ENCODE peak calls at places on chromosomes 5 and 9, in ten cellular contexts. One of them, this sample, is unnamed. For H3K4me1, the result is how much of the 10 kb centered on the place peaks cover.

GRCh38 chr5:179734536-179735164 is 2.0 kb downstream of the MAML1 start:
- DNase-seq in tibial nerve: no peak
- DNase-seq in PC-3: no peak
- DNase-seq in mesenchymal stem cell: no peak
- DNase-seq in HCT116: no peak
- DNase-seq in foreskin keratinocyte: no peak
- DNase-seq in IMR-90: no peak
- DNase-seq in CD4-positive, alpha-beta memory T cell: no peak
- DNase-seq in A549: no peak
- DNase-seq in upper lobe of left lung: no peak
- DNase-seq in this sample: no peak

GRCh38 chr9:38228331-38229122 is 159.5 kb upstream of the SHB start:
- DNase-seq in PC-3: no peak
- DNase-seq in foreskin keratinocyte: no peak
- DNase-seq in HCT116: no peak
- DNase-seq in A549: no peak
- DNase-seq in tibial nerve: no peak
- DNase-seq in upper lobe of left lung: no peak
- DNase-seq in mesenchymal stem cell: no peak
- DNase-seq in CD4-positive, alpha-beta memory T cell: no peak
- DNase-seq in IMR-90: no peak
- DNase-seq in this sample: no peak

GRCh38 chr5:2999926-3000325 is 248.4 kb upstream of the IRX2 start:
- DNase-seq in HCT116: no peak
- DNase-seq in mesenchymal stem cell: no peak
- DNase-seq in foreskin keratinocyte: no peak
- DNase-seq in PC-3: no peak
- DNase-seq in CD4-positive, alpha-beta memory T cell: no peak
- DNase-seq in IMR-90: no peak
- DNase-seq in A549: no peak
- DNase-seq in upper lobe of left lung: no peak
- DNase-seq in tibial nerve: no peak
- DNase-seq in this sample: no peak

GRCh38 chr5:6803981-6804550 is 90.8 kb downstream of the TENT4A start:
- DNase-seq in HCT116: no peak
- DNase-seq in foreskin keratinocyte: no peak
- DNase-seq in CD4-positive, alpha-beta memory T cell: no peak
- DNase-seq in IMR-90: no peak
- DNase-seq in A549: no peak
- DNase-seq in tibial nerve: no peak
- DNase-seq in mesenchymal stem cell: no peak
- DNase-seq in PC-3: no peak
- DNase-seq in upper lobe of left lung: no peak
- DNase-seq in this sample: no peak

GRCh38 chr9:69996947-69997346 is 46.7 kb upstream of the MAMDC2 start:
- DNase-seq in upper lobe of left lung: peak
- DNase-seq in HCT116: no peak
- DNase-seq in PC-3: no peak
- DNase-seq in tibial nerve: no peak
- DNase-seq in A549: no peak
- DNase-seq in IMR-90: no peak
- DNase-seq in mesenchymal stem cell: peak
- DNase-seq in CD4-positive, alpha-beta memory T cell: no peak
- DNase-seq in foreskin keratinocyte: no peak
- DNase-seq in this sample: peak

GRCh38 chr5:81800797-81801196 is 49.9 kb upstream of the SSBP2 start:
- DNase-seq in mesenchymal stem cell: no peak
- DNase-seq in HCT116: no peak
- DNase-seq in A549: no peak
- DNase-seq in foreskin keratinocyte: no peak
- DNase-seq in PC-3: peak
- DNase-seq in upper lobe of left lung: no peak
- DNase-seq in IMR-90: no peak
- DNase-seq in tibial nerve: no peak
- DNase-seq in CD4-positive, alpha-beta memory T cell: no peak
- DNase-seq in this sample: no peak

GRCh38 chr9:96458226-96458625 is 8.3 kb downstream of the HABP4 start:
- DNase-seq in A549: no peak
- DNase-seq in foreskin keratinocyte: no peak
- DNase-seq in CD4-positive, alpha-beta memory T cell: no peak
- DNase-seq in PC-3: no peak
- DNase-seq in mesenchymal stem cell: no peak
- DNase-seq in upper lobe of left lung: no peak
- DNase-seq in HCT116: no peak
- DNase-seq in IMR-90: no peak
- DNase-seq in tibial nerve: no peak
- DNase-seq in this sample: no peak

GRCh38 chr5:181166812-181167733 is 19.7 kb downstream of the OR2V2 start:
- DNase-seq in mesenchymal stem cell: peak
- DNase-seq in HCT116: no peak
- DNase-seq in foreskin keratinocyte: no peak
- DNase-seq in CD4-positive, alpha-beta memory T cell: no peak
- DNase-seq in upper lobe of left lung: no peak
- DNase-seq in tibial nerve: no peak
- DNase-seq in A549: no peak
- DNase-seq in IMR-90: no peak
- DNase-seq in PC-3: peak
- DNase-seq in this sample: no peak

GRCh38 chr9:137740311-137740710 is 121.5 kb downstream of the EHMT1 start:
- DNase-seq in A549: no peak
- DNase-seq in tibial nerve: no peak
- DNase-seq in PC-3: no peak
- DNase-seq in IMR-90: peak
- DNase-seq in HCT116: no peak
- DNase-seq in CD4-positive, alpha-beta memory T cell: no peak
- DNase-seq in foreskin keratinocyte: no peak
- DNase-seq in mesenchymal stem cell: peak
- DNase-seq in upper lobe of left lung: no peak
- DNase-seq in this sample: peak
- H3K4me1 ChIP-seq in A549: under half
- H3K4me1 ChIP-seq in tibial nerve: under half
- H3K4me1 ChIP-seq in PC-3: under half
- H3K4me1 ChIP-seq in IMR-90: under half
- H3K4me1 ChIP-seq in HCT116: under half
- H3K4me1 ChIP-seq in CD4-positive, alpha-beta memory T cell: under half
- H3K4me1 ChIP-seq in foreskin keratinocyte: under half
- H3K4me1 ChIP-seq in mesenchymal stem cell: under half
- H3K4me1 ChIP-seq in upper lobe of left lung: under half
- H3K4me1 ChIP-seq in this sample: under half

GRCh38 chr9:97602430-97602829 is 30.7 kb downstream of the TSTD2 start:
- DNase-seq in foreskin keratinocyte: no peak
- DNase-seq in tibial nerve: no peak
- DNase-seq in IMR-90: no peak
- DNase-seq in A549: no peak
- DNase-seq in HCT116: no peak
- DNase-seq in upper lobe of left lung: no peak
- DNase-seq in PC-3: no peak
- DNase-seq in mesenchymal stem cell: no peak
- DNase-seq in CD4-positive, alpha-beta memory T cell: no peak
- DNase-seq in this sample: no peak
- H3K4me1 ChIP-seq in foreskin keratinocyte: under half
- H3K4me1 ChIP-seq in tibial nerve: under half
- H3K4me1 ChIP-seq in IMR-90: under half
- H3K4me1 ChIP-seq in A549: under half
- H3K4me1 ChIP-seq in HCT116: under half
- H3K4me1 ChIP-seq in upper lobe of left lung: under half
- H3K4me1 ChIP-seq in PC-3: under half
- H3K4me1 ChIP-seq in mesenchymal stem cell: under half
- H3K4me1 ChIP-seq in CD4-positive, alpha-beta memory T cell: under half
- H3K4me1 ChIP-seq in this sample: under half

DNA sequence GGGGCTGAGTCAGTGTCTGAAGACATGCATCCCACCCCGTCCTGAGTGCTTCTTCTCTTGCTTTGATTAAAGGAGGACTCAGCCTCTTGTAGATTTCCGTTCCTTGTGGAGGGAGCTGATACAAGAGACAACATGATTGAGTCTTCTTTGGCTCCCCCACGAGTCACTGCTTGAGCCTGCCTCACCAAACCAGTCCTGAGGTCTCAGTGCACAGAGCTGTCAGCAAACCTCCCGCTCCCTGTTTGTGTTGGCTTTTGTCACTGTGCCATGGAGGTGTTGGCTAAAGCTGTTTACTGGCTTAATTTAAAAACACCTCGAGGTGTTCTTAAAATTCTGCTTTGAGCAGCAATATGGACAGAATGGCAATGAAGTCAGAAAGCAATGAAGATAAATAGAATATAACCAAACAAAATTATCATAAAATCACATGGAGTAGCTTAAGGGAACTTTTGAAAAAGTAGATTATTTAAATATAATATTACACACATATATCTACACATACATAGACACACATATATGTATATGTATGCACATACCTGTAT is 234.1 kb upstream of the ANKRD55 start:
- DNase-seq in IMR-90: no peak
- DNase-seq in tibial nerve: no peak
- DNase-seq in PC-3: no peak
- DNase-seq in HCT116: no peak
- DNase-seq in CD4-positive, alpha-beta memory T cell: no peak
- DNase-seq in mesenchymal stem cell: no peak
- DNase-seq in A549: no peak
- DNase-seq in foreskin keratinocyte: no peak
- DNase-seq in upper lobe of left lung: no peak
- DNase-seq in this sample: no peak
- H3K4me1 ChIP-seq in IMR-90: under half
- H3K4me1 ChIP-seq in tibial nerve: under half
- H3K4me1 ChIP-seq in PC-3: under half
- H3K4me1 ChIP-seq in HCT116: under half
- H3K4me1 ChIP-seq in CD4-positive, alpha-beta memory T cell: under half
- H3K4me1 ChIP-seq in mesenchymal stem cell: under half
- H3K4me1 ChIP-seq in A549: under half
- H3K4me1 ChIP-seq in foreskin keratinocyte: under half
- H3K4me1 ChIP-seq in upper lobe of left lung: under half
- H3K4me1 ChIP-seq in this sample: under half

DNA sequence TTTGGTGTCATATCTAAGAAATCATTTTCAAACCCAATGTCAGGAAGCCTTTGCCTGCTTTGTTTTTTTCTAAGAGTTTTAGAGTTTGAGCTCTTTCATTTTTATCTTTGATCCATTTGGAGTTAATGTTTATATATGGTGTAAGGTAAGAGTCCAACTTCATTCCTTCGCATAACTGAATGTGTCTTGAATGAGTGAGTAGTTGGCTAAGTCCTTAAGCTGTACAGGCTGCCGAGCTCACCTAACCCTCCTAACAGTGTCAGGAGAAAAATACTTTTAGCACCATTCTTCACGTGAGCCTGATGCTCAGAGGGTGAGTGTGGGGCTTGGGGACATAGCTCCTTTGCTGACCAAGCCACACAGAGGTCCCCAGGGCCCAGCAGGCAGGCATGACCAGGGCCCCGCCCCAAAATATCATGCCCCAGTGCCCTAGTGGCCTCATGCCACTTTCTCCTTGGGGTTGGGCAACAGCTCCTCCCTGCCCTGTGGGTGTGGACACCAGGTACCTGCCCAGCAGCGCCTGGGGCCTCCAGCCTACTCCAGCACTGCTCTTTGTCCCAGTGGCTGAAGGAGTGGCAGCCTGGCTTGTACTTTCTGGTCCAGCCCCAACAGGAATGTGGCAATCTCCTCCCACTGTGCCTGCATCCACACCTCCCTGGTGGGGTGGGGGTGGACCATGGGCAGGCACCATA is 17.2 kb downstream of the PPARGC1B start:
- DNase-seq in PC-3: peak
- DNase-seq in IMR-90: no peak
- DNase-seq in foreskin keratinocyte: no peak
- DNase-seq in tibial nerve: no peak
- DNase-seq in A549: no peak
- DNase-seq in HCT116: peak
- DNase-seq in mesenchymal stem cell: no peak
- DNase-seq in CD4-positive, alpha-beta memory T cell: no peak
- DNase-seq in upper lobe of left lung: peak
- DNase-seq in this sample: no peak
- H3K4me1 ChIP-seq in PC-3: under half
- H3K4me1 ChIP-seq in IMR-90: under half
- H3K4me1 ChIP-seq in foreskin keratinocyte: under half
- H3K4me1 ChIP-seq in tibial nerve: under half
- H3K4me1 ChIP-seq in A549: under half
- H3K4me1 ChIP-seq in HCT116: under half
- H3K4me1 ChIP-seq in mesenchymal stem cell: under half
- H3K4me1 ChIP-seq in CD4-positive, alpha-beta memory T cell: under half
- H3K4me1 ChIP-seq in upper lobe of left lung: under half
- H3K4me1 ChIP-seq in this sample: under half